ENCODE peak calls at places on chromosomes 6 and 20, in five cellular contexts. Z is brain microvascular endothelial cell; T is Daoy; P is transverse colon; J is stimulated activated CD8-positive, alpha-beta memory T cell treated with anti-CD3 and anti-CD28 coated beads, Interleukin-12 subunit alpha, Interleukin-12 subunit beta, amount 100 ng/mL, for 4 hours. D is an unnamed sample.

GRCh38 chr6:134331255-134331654 is 13.3 kb upstream of the SGK1 start:
- DNase-seq in T (no peak), Z (no peak), J (no peak), P (no peak), D (no peak)

GRCh38 chr6:133083248-133083967 is 157.7 kb upstream of the EYA4 start:
- DNase-seq in T (no peak), P (no peak), J (no peak), Z (no peak), D (no peak)

GRCh38 chr20:53322651-53323050 is 271.0 kb downstream of the ZNF217 start:
- DNase-seq in T (peak), Z (no peak), P (no peak), J (peak), D (peak)

GRCh38 chr6:89035252-89036106 is 45.1 kb upstream of the PNRC1 start:
- DNase-seq in P (peak), J (no peak), Z (peak), T (peak), D (peak)

GRCh38 chr6:12548526-12548925 is 168.0 kb upstream of the PHACTR1 start:
- DNase-seq in Z (peak), P (no peak), T (peak), J (no peak), D (peak)

GRCh38 chr6:169253745-169254238 is at the start of gene THBS2:
- DNase-seq in J (no peak), T (peak), Z (peak), P (peak), D (peak)

GRCh38 chr20:63628246-63628975 is 1.5 kb upstream of the GMEB2 start:
- DNase-seq in Z (peak), J (peak), P (peak), T (no peak), D (peak)

GRCh38 chr6:145178391-145178790 is 556.9 kb downstream of the EPM2A start:
- DNase-seq in T (no peak), J (no peak), P (no peak), Z (no peak), D (no peak)

GRCh38 chr20:25361287-25361683 is 29.4 kb downstream of the ABHD12 start:
- DNase-seq in J (no peak), Z (peak), P (no peak), T (peak), D (peak)

GRCh38 chr6:140602431-140602836 is 1228.0 kb upstream of the CITED2 start:
- DNase-seq in P (no peak), Z (no peak), J (no peak), T (no peak), D (peak)

GRCh38 chr20:62898970-62899632 is 27.2 kb downstream of the DIDO1 start:
- DNase-seq in Z (no peak), T (no peak), P (no peak), J (no peak), D (no peak)

GRCh38 chr6:6221829-6222535 is 98.5 kb downstream of the F13A1 start:
- DNase-seq in Z (no peak), T (peak), P (peak), J (no peak), D (no peak)

GRCh38 chr20:39258253-39258652 is 296.1 kb downstream of the DHX35 start:
- DNase-seq in J (no peak), Z (no peak), T (no peak), P (no peak), D (no peak)

GRCh38 chr6:137926207-137926731 is 59.2 kb downstream of the TNFAIP3 start:
- DNase-seq in P (no peak), J (no peak), Z (peak), T (peak), D (peak)

GRCh38 chr20:32168184-32168910 is 39.2 kb downstream of the PLAGL2 start:
- DNase-seq in P (no peak), J (no peak), T (no peak), Z (peak), D (peak)

GRCh38 chr6:72533601-72534000 is 88.3 kb upstream of the KCNQ5 start:
- DNase-seq in J (no peak), T (no peak), P (no peak), Z (peak), D (no peak)

GRCh38 chr6:17042422-17043147 is 59.3 kb upstream of the STMND1 start:
- DNase-seq in T (peak), P (peak), J (no peak), Z (peak), D (peak)

GRCh38 chr20:21719592-21720214 is 14.2 kb downstream of the PAX1 start:
- DNase-seq in T (peak), Z (peak), J (no peak), P (peak), D (peak)

GRCh38 chr20:11544029-11544678 is 373.5 kb upstream of the BTBD3 start:
- DNase-seq in P (peak), J (no peak), T (peak), Z (peak), D (peak)

GRCh38 chr6:2843138-2843740 is 1.6 kb upstream of the SERPINB1 start:
- DNase-seq in T (no peak), Z (no peak), P (no peak), J (no peak), D (no peak)

GRCh38 chr20:32707691-32708581 is 34.2 kb upstream of the C20orf203 start:
- DNase-seq in T (peak), P (no peak), J (no peak), Z (no peak), D (no peak)

GRCh38 chr6:25218346-25218745 is 60.8 kb upstream of the CARMIL1 start:
- DNase-seq in T (no peak), P (no peak), Z (no peak), J (no peak), D (no peak)

GRCh38 chr6:107565165-107565723 is 75.3 kb downstream of the SOBP start:
- DNase-seq in P (no peak), Z (no peak), J (no peak), T (peak), D (no peak)